ENCODE peak calls at places on chromosomes 4 and X, in ten cellular contexts. Y is coronary artery; J is cardiac muscle cell; A is AG10803; R is adipocyte; F is osteoblast; H is pancreas; C is lower lobe of right lung; N is CD8-positive, alpha-beta memory T cell; Z is mucosa of descending colon. V is an unnamed sample.

GRCh38 chr4:6280365-6280996 is 10.8 kb downstream of the WFS1 start:
- DNase-seq in Y (no peak), J (no peak), A (no peak), R (no peak), F (no peak), H (no peak), C (no peak), N (no peak), Z (no peak), V (no peak)

GRCh38 chr4:85965529-85965928 is 394.3 kb downstream of the MAPK10 start:
- DNase-seq in Y (no peak), J (no peak), A (no peak), R (no peak), F (no peak), H (no peak), C (no peak), N (no peak), Z (no peak), V (no peak)

GRCh38 chr4:184203300-184203699 is 14.4 kb downstream of the ENPP6 start:
- DNase-seq in Y (no peak), J (no peak), A (no peak), R (no peak), F (no peak), H (no peak), C (no peak), N (no peak), Z (no peak), V (no peak)

GRCh38 chr4:4541040-4541631 is 712 bp downstream of the STX18 start:
- DNase-seq in Y (no peak), J (peak), A (peak), R (peak), F (peak), H (peak), C (peak), N (no peak), Z (peak), V (peak)

GRCh38 chr4:18075823-18076433 is 54.4 kb upstream of the LCORL start:
- DNase-seq in Y (no peak), J (no peak), A (no peak), R (no peak), F (peak), H (no peak), C (no peak), N (peak), Z (peak), V (peak)

GRCh38 chr4:113604955-113605354 is 156.6 kb downstream of the CAMK2D start:
- DNase-seq in Y (no peak), J (no peak), A (no peak), R (no peak), F (no peak), H (no peak), C (no peak), N (no peak), Z (no peak), V (no peak)

GRCh38 chrX:155995476-155995875 is 2.0 kb upstream of the IL9R start:
- DNase-seq in Y (no peak), J (no peak), A (no peak), R (no peak), F (no peak), H (no peak), C (no peak), N (no peak), Z (no peak), V (no peak)

GRCh38 chrX:1462596-1463251 is 10.0 kb upstream of the ASMTL start:
- DNase-seq in Y (peak), J (no peak), A (no peak), R (peak), F (peak), H (no peak), C (peak), N (peak), Z (peak), V (peak)

GRCh38 chrX:150156615-150157014 is 206.5 kb upstream of the MAMLD1 start:
- DNase-seq in Y (no peak), J (no peak), A (no peak), R (no peak), F (no peak), H (no peak), C (no peak), N (no peak), Z (no peak), V (no peak)

GRCh38 chrX:83469551-83469950 is 38.5 kb upstream of the POU3F4 start:
- DNase-seq in Y (no peak), J (peak), A (no peak), R (peak), F (peak), H (no peak), C (no peak), N (no peak), Z (peak), V (no peak)

GRCh38 chr4:8247047-8247930 is 22.3 kb upstream of the HTRA3 start:
- DNase-seq in Y (peak), J (no peak), A (no peak), R (no peak), F (peak), H (no peak), C (peak), N (no peak), Z (no peak), V (no peak)

GRCh38 chr4:6767341-6767724 is 15.2 kb upstream of the KIAA0232 start:
- DNase-seq in Y (no peak), J (no peak), A (no peak), R (no peak), F (peak), H (no peak), C (peak), N (no peak), Z (peak), V (no peak)

GRCh38 chr4:8167815-8168214 is 9.2 kb upstream of the ABLIM2 start:
- DNase-seq in Y (no peak), J (no peak), A (no peak), R (no peak), F (peak), H (no peak), C (peak), N (no peak), Z (no peak), V (no peak)

GRCh38 chr4:56937262-56937661 is 29.6 kb downstream of the REST start:
- DNase-seq in Y (no peak), J (no peak), A (peak), R (peak), F (peak), H (no peak), C (no peak), N (no peak), Z (no peak), V (peak)

GRCh38 chr4:153497988-153498967 is 32.1 kb downstream of the TMEM131L start:
- DNase-seq in Y (no peak), J (no peak), A (peak), R (peak), F (peak), H (no peak), C (no peak), N (no peak), Z (no peak), V (no peak)

GRCh38 chr4:130068072-130068471 is 972.1 kb downstream of the C4orf33 start:
- DNase-seq in Y (no peak), J (no peak), A (no peak), R (no peak), F (no peak), H (no peak), C (no peak), N (no peak), Z (no peak), V (no peak)

GRCh38 chr4:134200811-134201215 is 776 bp downstream of the PABPC4L start:
- DNase-seq in Y (no peak), J (peak), A (no peak), R (no peak), F (no peak), H (no peak), C (peak), N (no peak), Z (no peak), V (no peak)

GRCh38 chr4:134201216-134202098 is at the start of gene PABPC4L:
- DNase-seq in Y (peak), J (peak), A (peak), R (peak), F (peak), H (peak), C (peak), N (no peak), Z (peak), V (no peak)

GRCh38 chr4:134202557-134202956 is 968 bp upstream of the PABPC4L start:
- DNase-seq in Y (no peak), J (no peak), A (no peak), R (peak), F (no peak), H (no peak), C (no peak), N (no peak), Z (peak), V (no peak)

GRCh38 chr4:134202136-134202535 is 547 bp upstream of the PABPC4L start:
- DNase-seq in Y (no peak), J (no peak), A (no peak), R (peak), F (no peak), H (no peak), C (no peak), N (no peak), Z (no peak), V (no peak)
- H3K4me3 ChIP-seq in Y (peak), J (no peak), A (peak), R (peak), F (peak), H (no peak), C (peak), N (no peak), Z (no peak), V (no peak)

GRCh38 chrX:41005445-41005992 is 79.7 kb upstream of the USP9X start:
- DNase-seq in Y (no peak), J (no peak), A (no peak), R (no peak), F (no peak), H (no peak), C (no peak), N (no peak), Z (no peak), V (no peak)

GRCh38 chrX:41014776-41015175 is 70.5 kb upstream of the USP9X start:
- DNase-seq in Y (no peak), J (no peak), A (peak), R (peak), F (peak), H (no peak), C (no peak), N (no peak), Z (no peak), V (no peak)

GRCh38 chrX:41010188-41010846 is 74.9 kb upstream of the USP9X start:
- DNase-seq in Y (peak), J (peak), A (peak), R (peak), F (peak), H (peak), C (peak), N (peak), Z (peak), V (peak)

GRCh38 chrX:41009816-41010187 is 75.4 kb upstream of the USP9X start:
- DNase-seq in Y (no peak), J (no peak), A (no peak), R (no peak), F (peak), H (no peak), C (no peak), N (no peak), Z (no peak), V (no peak)
- H3K4me3 ChIP-seq in Y (peak), J (no peak), A (peak), R (peak), F (peak), H (peak), C (peak), N (peak), Z (no peak), V (peak)

DNA sequence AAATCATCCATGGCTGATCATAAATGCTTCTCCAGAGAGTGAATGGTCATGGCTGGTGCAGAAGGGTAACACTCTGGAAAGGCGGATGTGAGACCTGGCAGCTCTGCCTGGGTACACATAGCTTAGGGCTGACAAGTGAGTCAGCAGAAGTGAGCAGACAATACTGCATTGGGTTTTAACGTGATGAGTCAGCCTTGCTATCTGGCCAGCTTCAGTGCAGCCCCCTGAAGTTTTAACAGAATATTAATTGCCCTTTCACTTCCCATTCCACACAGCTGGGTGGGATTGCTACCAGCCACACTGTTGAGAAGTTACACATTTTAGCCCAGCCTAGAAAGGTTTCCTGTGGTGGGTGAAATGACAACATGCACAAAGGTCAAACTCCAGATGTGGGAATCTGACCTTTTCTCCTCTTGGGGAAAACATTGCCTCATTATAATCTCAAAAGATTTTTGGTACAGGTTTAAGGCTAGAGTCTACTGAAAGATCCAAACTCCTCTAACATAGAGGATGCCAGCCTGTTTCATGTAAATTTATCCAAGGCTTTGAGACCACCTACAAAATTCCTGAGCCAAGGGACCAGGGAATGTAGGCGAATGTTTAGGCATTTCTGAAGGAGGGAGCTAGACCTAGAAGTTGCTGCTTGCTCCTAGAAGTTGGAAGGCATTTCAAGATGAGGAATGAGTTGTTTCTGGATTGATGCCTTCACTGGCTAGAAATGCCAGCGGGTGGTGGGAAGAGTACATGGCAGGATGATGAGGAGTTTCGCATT is 230.3 kb upstream of the PGRMC2 start:
- DNase-seq in Y (peak), J (no peak), A (peak), R (peak), F (peak), H (peak), C (no peak), N (no peak), Z (peak), V (no peak)
- H3K4me3 ChIP-seq in Y (peak), J (no peak), A (no peak), R (peak), F (peak), H (no peak), C (no peak), N (no peak), Z (no peak), V (no peak)

DNA sequence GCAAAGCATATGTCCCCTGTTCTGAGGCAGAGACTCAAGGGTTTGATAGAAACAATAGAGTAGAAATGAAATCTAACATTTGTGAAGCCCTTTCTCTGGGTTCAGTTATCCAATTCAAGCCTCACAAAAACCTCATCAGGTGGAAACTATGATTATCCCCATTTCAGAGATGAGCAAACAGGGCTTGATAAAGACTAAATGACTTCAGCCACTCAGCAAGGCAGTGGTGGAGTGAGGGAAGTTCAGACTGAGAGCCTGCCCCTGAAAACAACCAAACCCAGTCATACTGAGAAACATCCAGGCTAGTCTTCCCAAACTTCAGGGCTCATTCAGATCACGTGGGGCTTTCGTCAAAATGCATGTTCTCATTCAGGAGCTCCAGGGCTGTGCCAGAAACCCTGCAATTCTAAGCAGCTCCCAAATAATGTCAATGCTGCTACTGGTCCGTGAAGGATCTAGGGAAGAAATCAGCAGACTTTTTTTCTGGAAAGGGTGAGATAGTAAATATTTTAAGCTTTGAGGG is 109.6 kb upstream of the KIT start:
- DNase-seq in Y (no peak), J (no peak), A (peak), R (no peak), F (no peak), H (no peak), C (no peak), N (no peak), Z (no peak), V (no peak)
- H3K4me3 ChIP-seq in Y (no peak), J (no peak), A (no peak), R (no peak), F (no peak), H (no peak), C (no peak), N (no peak), Z (no peak), V (no peak)